ENCODE peak calls at places on chromosomes 3 and 15, in eight cellular contexts. C is HepG2; W is D721Med; Q is activated CD4-positive, alpha-beta T cell treated with anti-CD3 and anti-CD28 coated beads, Interleukin-2, amount 10 ng/mL, durations not matched to agents 7 days and 5 days; J is Caco-2; H is heart left ventricle; E is effector memory CD4-positive, alpha-beta T cell; F is fibroblast of lung. Y is an unnamed sample.
A peak's percentile ranks its signal among the peaks of the same experiment; 100 is the strongest.

GRCh38 chr15:59298255-59298856 is 74.3 kb downstream of the MYO1E start:
- DNase-seq in W (no peak), Q (no peak), E (no peak), F (peak; percentile 68), H (no peak), J (no peak), C (no peak), Y (no peak)

GRCh38 chr15:62344806-62345539 is 179.9 kb upstream of the C2CD4B start:
- DNase-seq in E (peak; percentile 11), Q (peak; percentile 68), H (peak; percentile 36), C (peak; percentile 77), W (peak; percentile 43), J (peak; percentile 74), F (peak; percentile 73), Y (peak; percentile 73)

GRCh38 chr3:134755821-134756220 is 39.2 kb upstream of the EPHB1 start:
- DNase-seq in E (no peak), Q (no peak), W (no peak), H (no peak), F (no peak), J (no peak), C (no peak), Y (no peak)

GRCh38 chr15:77251662-77252061 is 168.2 kb downstream of the PEAK1 start:
- DNase-seq in F (peak; percentile 34), W (no peak), E (no peak), H (no peak), Q (no peak), C (no peak), J (no peak), Y (no peak)

GRCh38 chr15:74885461-74885860 is 4.4 kb upstream of the MPI start:
- DNase-seq in H (peak; percentile 2), F (no peak), Q (no peak), W (no peak), C (no peak), J (no peak), E (no peak), Y (no peak)

GRCh38 chr3:124563376-124563775 is 166.9 kb upstream of the UMPS start:
- DNase-seq in E (no peak), J (no peak), W (no peak), C (no peak), F (no peak), Q (no peak), H (no peak), Y (peak; percentile 43)

GRCh38 chr15:31001702-31002101 is 10.3 kb upstream of the MTMR10 start:
- DNase-seq in J (no peak), H (no peak), C (no peak), E (no peak), F (no peak), Q (no peak), W (no peak), Y (no peak)

GRCh38 chr15:80550910-80551265 is 144.2 kb upstream of the ABHD17C start:
- DNase-seq in E (no peak), Q (no peak), F (peak; percentile 72), J (no peak), C (no peak), W (no peak), H (no peak), Y (no peak)

GRCh38 chr3:64238971-64239667 is 13.9 kb upstream of the PRICKLE2 start:
- DNase-seq in E (no peak), C (peak; percentile 16), Q (no peak), F (peak; percentile 98), H (peak; percentile 88), W (peak; percentile 41), J (peak; percentile 88), Y (peak; percentile 63)

GRCh38 chr3:51544011-51544775 is 5.7 kb downstream of the RAD54L2 start:
- DNase-seq in J (no peak), E (no peak), C (no peak), Q (no peak), H (no peak), W (no peak), F (no peak), Y (no peak)

GRCh38 chr3:53577486-53577885 is 83.1 kb downstream of the CACNA1D start:
- DNase-seq in J (no peak), E (no peak), W (no peak), C (no peak), F (no peak), Q (no peak), H (no peak), Y (no peak)

GRCh38 chr3:169344465-169344864 is 319.0 kb downstream of the MECOM start:
- DNase-seq in F (peak; percentile 63), J (no peak), C (no peak), Q (no peak), H (no peak), E (no peak), W (no peak), Y (no peak)

GRCh38 chr15:73802336-73803105 is 49.4 kb upstream of the INSYN1 start:
- DNase-seq in W (no peak), F (peak; percentile 8), J (no peak), C (no peak), E (no peak), Q (no peak), H (peak; percentile 81), Y (no peak)

GRCh38 chr3:82165266-82165665 is 403.8 kb upstream of the GBE1 start:
- DNase-seq in C (no peak), W (no peak), Q (no peak), E (no peak), H (no peak), J (no peak), F (no peak), Y (no peak)

Y was measured in transverse colon.